ENCODE peak calls at places on chromosomes 4 and X, in eight cellular contexts. I is pons; N is Karpas-422; D is T-helper 2 cell; F is NCI-H1694 treated with DMSO at 0.1 percent for 48 hours; M is stimulated activated effector memory CD8-positive, alpha-beta T cell treated with anti-CD3 and anti-CD28 coated beads, Interleukin-12 subunit alpha, Interleukin-12 subunit beta, amount 100 ng/mL, for 72 hours; G is effector memory CD4-positive, alpha-beta T cell; H is tibial artery. B is an unnamed sample.

GRCh38 chrX:48945517-48946348 is 11.7 kb downstream of the OTUD5 start:
- DNase-seq in I (peak; percentile 22), N (peak; percentile 72), D (no peak), F (peak; percentile 21), M (peak; percentile 61), G (peak; percentile 29), H (no peak), B (peak; percentile 61)

GRCh38 chr4:11618666-11619282 is 190.1 kb upstream of the HS3ST1 start:
- DNase-seq in I (peak; percentile 47), N (no peak), D (no peak), F (no peak), M (no peak), G (no peak), H (no peak), B (no peak)

GRCh38 chrX:150456466-150456865 is 93.3 kb downstream of the MAMLD1 start:
- DNase-seq in I (no peak), N (peak; percentile 61), D (no peak), F (no peak), M (no peak), G (no peak), H (no peak), B (no peak)

GRCh38 chr4:118206627-118207026 is 146.2 kb downstream of the PRSS12 start:
- DNase-seq in I (no peak), N (no peak), D (no peak), F (no peak), M (no peak), G (no peak), H (no peak), B (no peak)

GRCh38 chrX:32825009-32825408 is 386.3 kb downstream of the DMD start:
- DNase-seq in I (no peak), N (no peak), D (no peak), F (no peak), M (no peak), G (no peak), H (no peak), B (no peak)

GRCh38 chr4:796206-796605 is 29.7 kb downstream of the CPLX1 start:
- DNase-seq in I (no peak), N (no peak), D (no peak), F (no peak), M (no peak), G (no peak), H (no peak), B (no peak)

GRCh38 chrX:10356979-10357378 is 200.2 kb downstream of the CLCN4 start:
- DNase-seq in I (no peak), N (no peak), D (no peak), F (no peak), M (no peak), G (no peak), H (no peak), B (no peak)

GRCh38 chr4:26780524-26780923 is 80.1 kb upstream of the STIM2 start:
- DNase-seq in I (no peak), N (peak; percentile 95), D (no peak), F (no peak), M (no peak), G (no peak), H (no peak), B (peak; percentile 21)

GRCh38 chr4:100284302-100284701 is 94.0 kb upstream of the DDIT4L start:
- DNase-seq in I (no peak), N (no peak), D (no peak), F (no peak), M (no peak), G (no peak), H (no peak), B (no peak)